ENCODE peak calls at places on chromosomes 3 and 15, in four cellular contexts. B is GF-D8; W is GM13977; A is stimulated activated effector memory CD8-positive, alpha-beta T cell treated with anti-CD3 and anti-CD28 coated beads, Interleukin-12 subunit alpha, Interleukin-12 subunit beta, amount 100 ng/mL, for 72 hours. H is an unnamed sample.

GRCh38 chr15:96230557-96231181 is 99.8 kb upstream of the NR2F2 start:
- DNase-seq in W (no peak), A (no peak), B (no peak), H (no peak)

GRCh38 chr15:90402230-90402629 is 14.2 kb downstream of the IQGAP1 start:
- DNase-seq in A (no peak), W (no peak), B (peak), H (no peak)

GRCh38 chr3:14565791-14566588 is 25.8 kb upstream of the GRIP2 start:
- DNase-seq in B (no peak), W (no peak), A (no peak), H (no peak)

GRCh38 chr3:194879126-194879887 is 193.6 kb downstream of the FAM43A start:
- DNase-seq in W (no peak), A (no peak), B (peak), H (no peak)

GRCh38 chr15:93987068-93987467 is 244.3 kb upstream of the MCTP2 start:
- DNase-seq in A (peak), W (no peak), B (no peak), H (no peak)

GRCh38 chr3:50165388-50166308 is 10.5 kb downstream of the SEMA3F start:
- DNase-seq in A (no peak), B (no peak), W (no peak), H (no peak)

GRCh38 chr3:16309558-16309957 is 44.5 kb downstream of the OXNAD1 start:
- DNase-seq in B (peak), W (no peak), A (no peak), H (no peak)

GRCh38 chr15:60408438-60409105 is 10.8 kb upstream of the ANXA2 start:
- DNase-seq in A (no peak), B (peak), W (no peak), H (no peak)

GRCh38 chr15:92807971-92808571 is 92.1 kb upstream of the CHD2 start:
- DNase-seq in B (peak), A (no peak), W (no peak), H (no peak)

GRCh38 chr15:44102675-44103254 is 92.3 kb downstream of the FRMD5 start:
- DNase-seq in W (no peak), B (no peak), A (no peak), H (no peak)

GRCh38 chr15:93854088-93854487 is 377.3 kb upstream of the MCTP2 start:
- DNase-seq in A (no peak), W (no peak), B (no peak), H (no peak)

GRCh38 chr3:139689122-139689521 is 11.3 kb upstream of the NMNAT3 start:
- DNase-seq in A (no peak), B (no peak), W (no peak), H (no peak)

GRCh38 chr3:48222616-48223513 is at the start of gene CAMP:
- DNase-seq in W (peak), A (no peak), B (peak), H (no peak)

GRCh38 chr15:35427091-35427490 is 118.9 kb downstream of the DPH6 start:
- DNase-seq in B (no peak), W (no peak), A (no peak), H (no peak)

GRCh38 chr15:81398910-81399551 is 25.0 kb upstream of the TMC3 start:
- DNase-seq in A (no peak), W (no peak), B (no peak), H (no peak)

GRCh38 chr15:75348563-75349350 is 1.9 kb downstream of the NEIL1 start:
- DNase-seq in W (peak), B (no peak), A (no peak), H (no peak)

GRCh38 chr3:4850211-4850927 is 128.9 kb upstream of the BHLHE40 start:
- DNase-seq in W (no peak), A (no peak), B (no peak), H (no peak)

GRCh38 chr15:59380902-59381610 is 8.4 kb upstream of the MYO1E start:
- DNase-seq in W (no peak), A (no peak), B (no peak), H (no peak)

GRCh38 chr3:194326192-194327029 is 24.7 kb downstream of the CPN2 start:
- DNase-seq in B (no peak), A (no peak), W (peak), H (no peak)

GRCh38 chr3:193732827-193733226 is 139.8 kb downstream of the OPA1 start:
- DNase-seq in W (no peak), B (no peak), A (no peak), H (no peak)

GRCh38 chr3:71722693-71723092 is 2.5 kb downstream of the EIF4E3 start:
- DNase-seq in A (no peak), B (no peak), W (no peak), H (no peak)

GRCh38 chr3:153285194-153285641 is 123.2 kb downstream of the RAP2B start:
- DNase-seq in W (no peak), A (no peak), B (no peak), H (no peak)

GRCh38 chr15:73991260-73991659 is 835 bp downstream of the STOML1 start:
- DNase-seq in A (no peak), W (no peak), B (no peak), H (no peak)

GRCh38 chr15:65101418-65101890 is 13.5 kb downstream of the UBAP1L start:
- DNase-seq in W (peak), A (peak), B (no peak), H (no peak)

GRCh38 chr3:150545419-150546225 is 674 bp downstream of the SERP1 start:
- DNase-seq in W (peak), A (peak), B (no peak), H (no peak)

GRCh38 chr3:72932416-72932815 is 44.6 kb downstream of the GXYLT2 start:
- DNase-seq in A (no peak), W (no peak), B (no peak), H (no peak)

GRCh38 chr3:128170866-128171516 is 17.7 kb downstream of the EEFSEC start:
- DNase-seq in A (no peak), W (no peak), B (peak), H (no peak)

GRCh38 chr3:45631486-45631885 is 36.9 kb downstream of the LIMD1 start:
- DNase-seq in A (no peak), W (no peak), B (peak), H (no peak)

GRCh38 chr3:157393076-157393475 is 43.6 kb upstream of the PTX3 start:
- DNase-seq in A (no peak), W (no peak), B (no peak), H (no peak)

H was measured in activated B cell treated with CpG ODN at 0.5 μM for 24 hours.